ENCODE peak calls at places on chromosomes 6 and 20, in four cellular contexts. C is aorta; M is H54; X is central memory CD4-positive, alpha-beta T cell. W is an unnamed sample.

GRCh38 chr6:170512249-170512648 is 40.9 kb downstream of the PSMB1 start:
- DNase-seq in M (no peak), X (no peak), C (no peak), W (no peak)

GRCh38 chr6:167726043-167726442 is 100.7 kb upstream of the AFDN start:
- DNase-seq in C (no peak), X (no peak), M (no peak), W (no peak)

GRCh38 chr6:24520929-24521546 is 26.3 kb downstream of the ALDH5A1 start:
- DNase-seq in M (peak), X (peak), C (peak), W (peak)

GRCh38 chr6:44956426-44956825 is 371.7 kb upstream of the RUNX2 start:
- DNase-seq in X (no peak), C (no peak), M (no peak), W (no peak)

GRCh38 chr20:46520976-46521579 is 7.7 kb upstream of the ZNF334 start:
- DNase-seq in X (no peak), M (peak), C (no peak), W (no peak)

GRCh38 chr20:33540427-33540826 is 50.5 kb downstream of the CBFA2T2 start:
- DNase-seq in C (no peak), M (no peak), X (no peak), W (no peak)

GRCh38 chr20:3889489-3890409 is 562 bp downstream of the PANK2 start:
- DNase-seq in X (peak), M (no peak), C (peak), W (no peak)

GRCh38 chr6:41028618-41029486 is 10.2 kb downstream of the UNC5CL start:
- DNase-seq in X (no peak), M (no peak), C (no peak), W (no peak)

GRCh38 chr6:57135885-57136284 is 36.2 kb upstream of the BAG2 start:
- DNase-seq in X (no peak), C (no peak), M (no peak), W (no peak)

GRCh38 chr20:49543858-49544437 is 24.0 kb downstream of the PTGIS start:
- DNase-seq in X (no peak), M (no peak), C (no peak), W (no peak)

GRCh38 chr6:17020889-17021538 is 80.8 kb upstream of the STMND1 start:
- DNase-seq in M (no peak), C (no peak), X (no peak), W (no peak)

GRCh38 chr6:154516276-154516675 is 5.8 kb upstream of the CNKSR3 start:
- DNase-seq in C (no peak), M (no peak), X (no peak), W (no peak)

GRCh38 chr6:162099685-162100084 is 627.9 kb downstream of the PRKN start:
- DNase-seq in X (no peak), M (peak), C (no peak), W (no peak)

GRCh38 chr6:82178084-82178758 is 69.3 kb downstream of the IBTK start:
- DNase-seq in C (no peak), M (no peak), X (no peak), W (no peak)

GRCh38 chr6:56944651-56945050 is 10.3 kb upstream of the BEND6 start:
- DNase-seq in C (no peak), M (no peak), X (no peak), W (no peak)

GRCh38 chr20:61556116-61556515 is 304.1 kb downstream of the CDH4 start:
- DNase-seq in M (peak), X (no peak), C (no peak), W (no peak)

GRCh38 chr6:90362273-90362672 is 65.6 kb upstream of the BACH2 start:
- DNase-seq in M (no peak), C (no peak), X (no peak), W (no peak)

GRCh38 chr6:89375427-89375868 is 22.9 kb upstream of the UBE2J1 start:
- DNase-seq in M (no peak), C (no peak), X (peak), W (no peak)

GRCh38 chr6:12485226-12485764 is 195.1 kb downstream of the EDN1 start:
- DNase-seq in X (no peak), C (no peak), M (no peak), W (no peak)

GRCh38 chr6:4370066-4370465 is 234.7 kb upstream of the ECI2 start:
- DNase-seq in M (peak), X (no peak), C (no peak), W (peak)

GRCh38 chr6:154555075-154555677 is 44.7 kb upstream of the CNKSR3 start:
- DNase-seq in M (peak), C (no peak), X (no peak), W (no peak)